ENCODE peak calls at places on chromosomes 3 and 15, in four cellular contexts. W, A, D and X are unnamed samples.

GRCh38 chr3:183114374-183114773 is 15.1 kb upstream of the MCCC1 start:
- DNase-seq in W (no peak), A (no peak), D (no peak), X (no peak)

GRCh38 chr3:39103324-39103693 is 4.1 kb downstream of the GORASP1 start:
- DNase-seq in W (no peak), A (no peak), D (no peak), X (no peak)

GRCh38 chr15:94322141-94322540 is 90.8 kb downstream of the MCTP2 start:
- DNase-seq in W (no peak), A (no peak), D (no peak), X (no peak)

GRCh38 chr3:106759686-106760085 is 617.6 kb upstream of the CCDC54 start:
- DNase-seq in W (no peak), A (no peak), D (no peak), X (no peak)

GRCh38 chr15:67067930-67068542 is 2.6 kb downstream of the SMAD3 start:
- DNase-seq in W (no peak), A (no peak), D (no peak), X (peak; percentile 57)

GRCh38 chr3:161409858-161410257 is 38.5 kb upstream of the SPTSSB start:
- DNase-seq in W (no peak), A (no peak), D (no peak), X (no peak)

GRCh38 chr3:100893590-100893989 is 99.6 kb downstream of the ABI3BP start:
- DNase-seq in W (peak; percentile 61), A (peak; percentile 66), D (peak; percentile 26), X (no peak)

GRCh38 chr15:41779662-41780157 is 5.4 kb downstream of the MAPKBP1 start:
- DNase-seq in W (no peak), A (no peak), D (no peak), X (no peak)

GRCh38 chr15:36507458-36507857 is 72.0 kb upstream of the CDIN1 start:
- DNase-seq in W (no peak), A (no peak), D (no peak), X (no peak)

GRCh38 chr3:172622916-172623700 is 87.8 kb downstream of the NCEH1 start:
- DNase-seq in W (no peak), A (peak; percentile 58), D (peak; percentile 51), X (peak; percentile 34)

GRCh38 chr3:41574900-41575299 is 375.6 kb downstream of the CTNNB1 start:
- DNase-seq in W (no peak), A (peak; percentile 9), D (no peak), X (no peak)

GRCh38 chr15:73987646-73988045 is 4.4 kb downstream of the STOML1 start:
- DNase-seq in W (no peak), A (no peak), D (no peak), X (no peak)

GRCh38 chr15:70430029-70430428 is 332.3 kb upstream of the TLE3 start:
- DNase-seq in W (no peak), A (peak; percentile 74), D (no peak), X (no peak)

GRCh38 chr3:197854596-197855343 is 63.7 kb downstream of the LRCH3 start:
- DNase-seq in W (no peak), A (peak; percentile 96), D (no peak), X (no peak)

GRCh38 chr3:188772886-188773285 is 398.9 kb upstream of the TPRG1 start:
- DNase-seq in W (no peak), A (peak; percentile 96), D (peak; percentile 75), X (no peak)

GRCh38 chr15:77266708-77267387 is 153.1 kb downstream of the PEAK1 start:
- DNase-seq in W (no peak), A (no peak), D (no peak), X (no peak)

GRCh38 chr15:48330045-48330840 is 986 bp upstream of the DUT start:
- DNase-seq in W (no peak), A (peak; percentile 19), D (no peak), X (no peak)

GRCh38 chr3:172177046-172177445 is 137.7 kb downstream of the FNDC3B start:
- DNase-seq in W (no peak), A (peak; percentile 69), D (peak; percentile 39), X (no peak)

GRCh38 chr15:28191832-28192231 is 92.7 kb upstream of the OCA2 start:
- DNase-seq in W (peak; percentile 68), A (peak; percentile 84), D (peak; percentile 65), X (no peak)

GRCh38 chr3:144105542-144105941 is 133.9 kb downstream of the DIPK2A start:
- DNase-seq in W (no peak), A (no peak), D (no peak), X (no peak)

GRCh38 chr3:487580-487979 is 291.0 kb downstream of the CHL1 start:
- DNase-seq in W (no peak), A (no peak), D (no peak), X (no peak)

GRCh38 chr15:29403778-29404177 is 134.2 kb upstream of the NSMCE3 start:
- DNase-seq in W (no peak), A (no peak), D (no peak), X (no peak)
- TF ChIP-seq CTCF in W (no peak), A (no peak), D (no peak), X (no peak)

DNA sequence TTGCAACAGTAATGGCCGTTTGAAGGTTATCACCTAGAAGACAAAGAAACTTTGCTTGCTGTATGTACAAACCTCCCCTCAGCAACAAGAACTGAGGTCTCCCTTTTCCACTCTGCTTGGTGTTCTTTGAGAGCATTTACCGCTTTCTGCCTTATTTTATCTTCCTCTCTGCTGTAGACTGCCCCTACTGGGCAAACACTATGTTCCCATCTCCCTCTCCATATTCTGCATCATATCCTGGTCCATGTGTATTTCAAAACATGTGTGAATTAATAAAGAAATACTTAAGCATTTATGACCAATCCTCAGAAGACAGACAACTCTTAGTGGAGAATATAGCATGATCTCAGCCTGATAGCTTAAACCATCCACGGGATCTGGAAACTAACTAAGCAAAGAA is 64.4 kb downstream of the ATP13A5 start:
- DNase-seq in W (no peak), A (no peak), D (no peak), X (no peak)
- TF ChIP-seq CTCF in W (no peak), A (no peak), D (no peak), X (no peak)

GRCh38 chr3:128011140-128011539 is 41.1 kb upstream of the SEC61A1 start:
- DNase-seq in W (peak; percentile 89), A (peak; percentile 55), D (peak; percentile 21), X (peak; percentile 31)
- TF ChIP-seq CTCF in W (peak; percentile 40), A (peak; percentile 19), D (no peak), X (no peak)

DNA sequence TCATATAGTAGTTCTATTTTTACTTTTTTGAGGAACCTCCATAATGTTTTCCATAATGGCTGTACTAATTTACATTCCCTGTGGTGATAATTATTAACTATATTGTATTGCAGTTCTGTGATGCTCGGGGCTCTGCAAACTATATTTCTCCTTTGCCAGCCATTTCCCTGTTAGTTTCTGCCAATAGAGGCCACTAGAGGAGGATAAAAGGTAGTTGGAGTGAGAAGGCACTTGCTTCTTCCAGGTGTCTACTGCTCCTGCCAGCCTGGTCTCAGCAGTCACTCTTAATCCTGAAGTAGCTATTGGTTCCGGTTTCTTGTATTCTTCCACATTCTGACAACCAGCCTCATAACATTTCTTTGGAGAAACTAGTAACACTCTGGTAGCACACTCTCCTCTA is 233.9 kb upstream of the GBE1 start:
- DNase-seq in W (no peak), A (no peak), D (no peak), X (no peak)
- TF ChIP-seq CTCF in W (no peak), A (no peak), D (no peak), X (no peak)

DNA sequence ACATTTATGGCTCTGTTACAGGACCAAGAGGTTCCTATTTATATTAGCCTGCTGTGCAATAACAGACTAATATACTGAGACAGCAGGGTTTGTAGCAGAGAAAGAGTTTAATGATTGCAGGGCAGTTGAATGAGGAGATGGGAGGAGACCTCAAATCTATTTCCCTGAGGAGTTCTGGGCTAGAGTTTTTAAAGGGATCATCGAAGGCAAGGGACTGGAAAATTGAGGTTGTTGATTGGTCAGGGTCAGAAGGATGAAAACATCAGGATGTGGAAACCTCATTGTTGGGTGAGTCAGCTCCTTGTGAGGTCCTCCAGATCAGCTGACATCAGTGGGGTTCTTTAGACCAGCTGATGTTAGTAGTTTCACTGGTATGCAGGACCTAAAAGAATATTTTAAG is 60.6 kb upstream of the GOLGA8B start:
- DNase-seq in W (no peak), A (peak; percentile 87), D (no peak), X (no peak)
- TF ChIP-seq CTCF in W (no peak), A (no peak), D (no peak), X (no peak)